ENCODE peak calls at places on chromosomes 7 and 10, in ten cellular contexts. J, Q, K, Y, X, D, W, G, B and R are unnamed samples.

GRCh38 chr10:62594093-62594520 is 210.4 kb upstream of the ADO start:
- DNase-seq in Y (peak; percentile 49), J (peak; percentile 54), X (peak; percentile 81), G (no peak), K (peak; percentile 38), B (peak; percentile 19), Q (peak; percentile 65), D (no peak), W (peak; percentile 60), R (peak; percentile 77)

GRCh38 chr7:22653981-22654380 is 73.0 kb upstream of the IL6 start:
- DNase-seq in D (no peak), B (no peak), X (no peak), W (no peak), J (no peak), K (no peak), Y (no peak), G (no peak), Q (no peak), R (no peak)

GRCh38 chr10:101214446-101215396 is 14.5 kb downstream of the LBX1 start:
- DNase-seq in B (no peak), Q (peak; percentile 84), J (peak; percentile 66), G (no peak), K (peak; percentile 21), Y (peak; percentile 74), X (peak; percentile 81), W (peak; percentile 78), D (peak; percentile 4), R (peak; percentile 93)

GRCh38 chr10:127881262-127881661 is 11.5 kb downstream of the CLRN3 start:
- DNase-seq in G (no peak), X (no peak), J (no peak), B (no peak), W (no peak), Y (no peak), D (no peak), K (no peak), Q (no peak), R (no peak)

GRCh38 chr7:44762300-44762699 is 13.7 kb downstream of the ZMIZ2 start:
- DNase-seq in G (no peak), D (no peak), W (no peak), B (no peak), J (no peak), Q (no peak), K (no peak), X (peak; percentile 22), Y (no peak), R (no peak)

GRCh38 chr7:146647444-146647843 is 530.8 kb downstream of the CNTNAP2 start:
- DNase-seq in G (no peak), K (no peak), Y (no peak), Q (no peak), W (no peak), J (no peak), D (no peak), B (no peak), X (no peak), R (no peak)

GRCh38 chr10:63166742-63167258 is 33.7 kb downstream of the NRBF2 start:
- DNase-seq in Y (peak; percentile 49), J (no peak), X (peak; percentile 89), B (peak; percentile 62), W (no peak), Q (no peak), D (no peak), G (peak; percentile 20), K (no peak), R (peak; percentile 30)

GRCh38 chr10:18140149-18140956 is at the start of gene CACNB2:
- DNase-seq in Y (no peak), X (no peak), B (no peak), G (no peak), D (peak; percentile 57), Q (no peak), W (no peak), J (peak; percentile 38), K (peak; percentile 35), R (peak; percentile 18)

GRCh38 chr10:111698711-111699110 is 484.9 kb downstream of the GPAM start:
- DNase-seq in Y (no peak), K (no peak), J (no peak), W (no peak), X (no peak), D (no peak), B (no peak), G (no peak), Q (no peak), R (no peak)

GRCh38 chr10:44006826-44007225 is 358.1 kb upstream of the ZNF32 start:
- DNase-seq in X (no peak), J (no peak), B (no peak), D (no peak), G (no peak), W (no peak), Y (no peak), Q (no peak), K (no peak), R (no peak)

GRCh38 chr7:79787101-79787500 is 333.6 kb upstream of the MAGI2 start:
- DNase-seq in Y (no peak), Q (no peak), D (no peak), G (no peak), K (no peak), W (no peak), B (no peak), J (no peak), X (no peak), R (no peak)

GRCh38 chr10:88831709-88832108 is 19.9 kb downstream of the ANKRD22 start:
- DNase-seq in J (no peak), W (peak; percentile 47), K (no peak), Q (no peak), Y (no peak), X (no peak), B (no peak), G (no peak), D (no peak), R (no peak)

GRCh38 chr7:155985518-155986427 is 173.5 kb upstream of the SHH start:
- DNase-seq in K (no peak), G (no peak), B (no peak), J (no peak), Y (no peak), X (no peak), D (no peak), W (no peak), Q (no peak), R (no peak)

GRCh38 chr7:117264716-117265115 is 58.1 kb downstream of the WNT2 start:
- DNase-seq in W (no peak), K (no peak), B (no peak), Q (no peak), X (no peak), J (no peak), D (no peak), Y (no peak), G (no peak), R (no peak)

GRCh38 chr10:86090807-86091206 is 275.8 kb downstream of the GRID1 start:
- DNase-seq in X (no peak), D (no peak), B (no peak), K (no peak), Y (no peak), J (no peak), G (no peak), Q (no peak), W (no peak), R (peak; percentile 39)

GRCh38 chr7:24572421-24573007 is 738 bp upstream of the PALS2 start:
- DNase-seq in G (no peak), Y (peak; percentile 67), D (no peak), X (peak; percentile 55), K (no peak), W (peak; percentile 20), J (peak; percentile 42), Q (peak; percentile 18), B (no peak), R (no peak)

GRCh38 chr7:100371561-100372171 is 1.6 kb upstream of the PILRA start:
- DNase-seq in D (no peak), Q (no peak), J (no peak), K (no peak), Y (no peak), B (no peak), X (no peak), G (no peak), W (no peak), R (peak; percentile 51)

GRCh38 chr7:151397026-151397425 is 12.8 kb downstream of the WDR86 start:
- DNase-seq in X (no peak), D (no peak), J (no peak), Y (no peak), G (no peak), W (no peak), K (no peak), B (no peak), Q (no peak), R (no peak)

GRCh38 chr7:152341039-152341913 is 94.5 kb downstream of the KMT2C start:
- DNase-seq in W (no peak), G (peak; percentile 4), J (no peak), B (peak; percentile 14), D (no peak), Q (no peak), Y (peak; percentile 43), K (peak; percentile 18), X (peak; percentile 80), R (no peak)

GRCh38 chr10:4391683-4392082 is 434.3 kb upstream of the AKR1E2 start:
- DNase-seq in J (peak; percentile 12), B (no peak), X (no peak), Y (no peak), K (no peak), D (no peak), G (no peak), Q (no peak), W (no peak), R (no peak)

GRCh38 chr10:98135222-98135899 is 904 bp downstream of the R3HCC1L start:
- DNase-seq in D (no peak), K (no peak), B (no peak), W (no peak), J (no peak), X (peak; percentile 28), Y (no peak), G (no peak), Q (no peak), R (no peak)

GRCh38 chr10:98424308-98425254 is 9.6 kb upstream of the PYROXD2 start:
- DNase-seq in J (no peak), K (no peak), Y (no peak), B (no peak), X (no peak), G (no peak), D (no peak), W (no peak), Q (no peak), R (peak; percentile 75)

GRCh38 chr10:75496191-75496567 is 64.8 kb downstream of the LRMDA start:
- DNase-seq in J (no peak), K (no peak), Q (no peak), X (no peak), B (no peak), D (no peak), W (no peak), G (no peak), Y (no peak), R (no peak)